ENCODE peak calls at places on chromosomes 1 and 21, in ten cellular contexts. N is H9, Q is T-helper 2 cell, U is HuH-7, W is nucleus accumbens, P is fibroblast of lung, F is COLO829, B is HCEC 1CT, I is HEK293T, K is H4. C is an unnamed sample.

GRCh38 chr1:60942291-60942690 is 140.1 kb upstream of the NFIA start:
- DNase-seq in N (no peak), Q (no peak), U (no peak), W (no peak), P (no peak), F (no peak), B (no peak), I (no peak), K (no peak), C (no peak)

GRCh38 chr1:236103646-236104218 is 38.6 kb upstream of the GPR137B start:
- DNase-seq in N (peak; percentile 53), Q (no peak), U (peak; percentile 86), W (peak; percentile 4), P (peak; percentile 76), F (peak; percentile 94), B (peak; percentile 23), I (peak; percentile 85), K (peak; percentile 38), C (peak; percentile 27)

GRCh38 chr1:57357462-57357861 is 66.4 kb downstream of the DAB1 start:
- DNase-seq in N (no peak), Q (no peak), U (no peak), W (no peak), P (no peak), F (no peak), B (no peak), I (no peak), K (no peak), C (no peak)

GRCh38 chr1:244210884-244211558 is 159.9 kb downstream of the ZBTB18 start:
- DNase-seq in N (peak; percentile 88), Q (no peak), U (peak; percentile 51), W (no peak), P (no peak), F (no peak), B (peak; percentile 28), I (peak; percentile 61), K (peak; percentile 37), C (peak; percentile 54)

GRCh38 chr21:46000731-46001641 is 19.4 kb downstream of the COL6A1 start:
- DNase-seq in N (peak; percentile 38), Q (no peak), U (no peak), W (no peak), P (no peak), F (no peak), B (no peak), I (no peak), K (no peak), C (no peak)

GRCh38 chr21:33202464-33203363 is 27.0 kb upstream of the IFNAR2 start:
- DNase-seq in N (no peak), Q (no peak), U (no peak), W (no peak), P (no peak), F (no peak), B (no peak), I (no peak), K (no peak), C (no peak)

GRCh38 chr1:26378088-26378878 is 5.7 kb upstream of the ZNF683 start:
- DNase-seq in N (no peak), Q (peak; percentile 96), U (no peak), W (no peak), P (peak; percentile 99), F (peak; percentile 52), B (peak; percentile 94), I (no peak), K (peak; percentile 90), C (no peak)

GRCh38 chr1:227961651-227962050 is 13.9 kb upstream of the WNT9A start:
- DNase-seq in N (no peak), Q (no peak), U (no peak), W (no peak), P (no peak), F (no peak), B (no peak), I (no peak), K (peak; percentile 3), C (no peak)

GRCh38 chr1:29032839-29033238 is 90.9 kb downstream of the TMEM200B start:
- DNase-seq in N (no peak), Q (no peak), U (no peak), W (no peak), P (no peak), F (no peak), B (no peak), I (no peak), K (no peak), C (no peak)

GRCh38 chr1:92940541-92940940 is 20.7 kb downstream of the DIPK1A start:
- DNase-seq in N (no peak), Q (no peak), U (no peak), W (no peak), P (peak; percentile 48), F (no peak), B (peak; percentile 78), I (no peak), K (no peak), C (no peak)

GRCh38 chr21:27258222-27258621 is 291.3 kb upstream of the ADAMTS5 start:
- DNase-seq in N (no peak), Q (no peak), U (no peak), W (no peak), P (no peak), F (no peak), B (no peak), I (no peak), K (no peak), C (no peak)

GRCh38 chr1:211876849-211877248 is 46.3 kb upstream of the LPGAT1 start:
- DNase-seq in N (no peak), Q (no peak), U (no peak), W (no peak), P (no peak), F (no peak), B (no peak), I (no peak), K (no peak), C (no peak)

GRCh38 chr1:34405266-34405959 is 228.7 kb downstream of the C1orf94 start:
- DNase-seq in N (no peak), Q (no peak), U (no peak), W (no peak), P (no peak), F (no peak), B (no peak), I (no peak), K (no peak), C (no peak)

GRCh38 chr1:95118019-95118499 is 904 bp downstream of the TLCD4 start:
- DNase-seq in N (peak; percentile 29), Q (peak; percentile 0), U (no peak), W (no peak), P (peak; percentile 7), F (no peak), B (no peak), I (no peak), K (no peak), C (no peak)

GRCh38 chr1:156768610-156769295 is 1.4 kb downstream of the PRCC start:
- DNase-seq in N (no peak), Q (no peak), U (no peak), W (no peak), P (no peak), F (no peak), B (no peak), I (no peak), K (no peak), C (no peak)

GRCh38 chr1:160726498-160727391 is 12.3 kb upstream of the SLAMF7 start:
- DNase-seq in N (peak; percentile 88), Q (peak; percentile 69), U (peak; percentile 43), W (peak; percentile 4), P (peak; percentile 44), F (peak; percentile 90), B (peak; percentile 66), I (peak; percentile 84), K (peak; percentile 80), C (peak; percentile 84)

GRCh38 chr1:75097686-75098085 is 36.5 kb upstream of the LHX8 start:
- DNase-seq in N (no peak), Q (no peak), U (no peak), W (no peak), P (no peak), F (peak; percentile 73), B (no peak), I (no peak), K (peak; percentile 77), C (peak; percentile 22)

GRCh38 chr1:167109125-167109524 is 15.2 kb downstream of the STYXL2 start:
- DNase-seq in N (no peak), Q (no peak), U (no peak), W (no peak), P (no peak), F (no peak), B (no peak), I (no peak), K (peak; percentile 30), C (peak; percentile 15)

GRCh38 chr1:20375563-20375962 is 84.9 kb downstream of the VWA5B1 start:
- DNase-seq in N (no peak), Q (no peak), U (no peak), W (no peak), P (no peak), F (no peak), B (no peak), I (no peak), K (no peak), C (no peak)

GRCh38 chr1:221983444-221983843 is 241.6 kb upstream of the DUSP10 start:
- DNase-seq in N (no peak), Q (no peak), U (no peak), W (no peak), P (no peak), F (no peak), B (no peak), I (no peak), K (no peak), C (no peak)

GRCh38 chr1:234897365-234897699 is 231.3 kb downstream of the TOMM20 start:
- DNase-seq in N (no peak), Q (no peak), U (no peak), W (no peak), P (no peak), F (no peak), B (no peak), I (no peak), K (no peak), C (no peak)

GRCh38 chr1:63405021-63405420 is 37.6 kb downstream of the ALG6 start:
- DNase-seq in N (no peak), Q (no peak), U (no peak), W (no peak), P (no peak), F (no peak), B (no peak), I (no peak), K (no peak), C (no peak)

GRCh38 chr1:78102082-78102481 is 56.3 kb downstream of the GIPC2 start:
- DNase-seq in N (no peak), Q (no peak), U (no peak), W (no peak), P (peak; percentile 80), F (no peak), B (peak; percentile 93), I (no peak), K (no peak), C (no peak)

GRCh38 chr1:152859696-152860095 is at the start of gene LCE7A:
- DNase-seq in N (no peak), Q (no peak), U (no peak), W (no peak), P (no peak), F (no peak), B (no peak), I (no peak), K (no peak), C (no peak)

GRCh38 chr1:164602142-164602429 is 43.1 kb downstream of the PBX1 start:
- DNase-seq in N (peak; percentile 80), Q (no peak), U (no peak), W (no peak), P (no peak), F (no peak), B (no peak), I (no peak), K (peak; percentile 10), C (no peak)